ENCODE peak calls at places on chromosomes 2 and 18, in eight cellular contexts. F is neural crest cell, Y is endothelial cell, S is kidney epithelial cell, D is cardiac fibroblast, Q is GM06990, E is stomach, P is GM12865. K is an unnamed sample.

GRCh38 chr2:174337337-174338154 is 2.8 kb downstream of the SP9 start:
- DNase-seq in Y (peak; percentile 59), Q (peak; percentile 61), P (no peak), F (peak; percentile 45), S (no peak), E (no peak), D (peak; percentile 36), K (peak; percentile 65)

GRCh38 chr2:101930019-101930418 is 61.7 kb upstream of the IL1R2 start:
- DNase-seq in Q (no peak), S (no peak), Y (no peak), F (no peak), E (no peak), P (no peak), D (no peak), K (no peak)

GRCh38 chr18:58044370-58045264 is 591 bp downstream of the NEDD4L start:
- DNase-seq in D (peak; percentile 34), F (peak; percentile 36), S (no peak), Y (peak; percentile 57), P (peak; percentile 58), Q (peak; percentile 75), E (peak; percentile 52), K (peak; percentile 58)

GRCh38 chr2:74316616-74317295 is 26.5 kb downstream of the SLC4A5 start:
- DNase-seq in P (no peak), Y (no peak), D (no peak), Q (no peak), E (no peak), S (no peak), F (no peak), K (no peak)

GRCh38 chr2:150759531-150759930 is 272.1 kb upstream of the RND3 start:
- DNase-seq in S (no peak), Q (no peak), E (no peak), P (no peak), F (no peak), Y (no peak), D (no peak), K (no peak)

GRCh38 chr2:187422277-187422676 is 25.8 kb downstream of the CALCRL start:
- DNase-seq in S (no peak), Q (no peak), F (no peak), D (peak; percentile 87), P (no peak), E (no peak), Y (no peak), K (no peak)

GRCh38 chr18:22556271-22556990 is 138.7 kb upstream of the CTAGE1 start:
- DNase-seq in P (no peak), F (no peak), D (no peak), S (no peak), Q (no peak), Y (no peak), E (peak; percentile 55), K (no peak)

GRCh38 chr18:49178736-49179135 is 228.0 kb upstream of the SMAD7 start:
- DNase-seq in S (no peak), P (peak; percentile 25), F (no peak), E (peak; percentile 34), Q (no peak), Y (peak; percentile 18), D (peak; percentile 52), K (no peak)

GRCh38 chr2:165778653-165779451 is 15.2 kb downstream of the GALNT3 start:
- DNase-seq in F (no peak), D (peak; percentile 23), E (no peak), Y (peak; percentile 20), Q (no peak), P (peak; percentile 44), S (no peak), K (no peak)

GRCh38 chr18:79377187-79377891 is 18.4 kb upstream of the NFATC1 start:
- DNase-seq in F (no peak), Q (no peak), E (no peak), P (no peak), Y (no peak), S (no peak), D (no peak), K (no peak)

GRCh38 chr2:133884739-133885381 is 316.6 kb upstream of the NCKAP5 start:
- DNase-seq in Q (peak; percentile 9), S (no peak), Y (no peak), E (no peak), P (peak; percentile 31), D (peak; percentile 51), F (no peak), K (peak; percentile 34)

GRCh38 chr2:216880509-216881184 is 20.8 kb upstream of the TNP1 start:
- DNase-seq in F (no peak), S (no peak), Y (no peak), P (no peak), Q (no peak), E (no peak), D (no peak), K (no peak)

GRCh38 chr18:54734059-54734458 is 94.2 kb upstream of the RAB27B start:
- DNase-seq in S (peak; percentile 57), E (no peak), Q (no peak), D (peak; percentile 97), Y (no peak), P (no peak), F (no peak), K (no peak)

GRCh38 chr18:54532222-54532621 is 58.8 kb upstream of the DYNAP start:
- DNase-seq in P (no peak), Y (no peak), E (no peak), F (no peak), D (no peak), Q (no peak), S (no peak), K (no peak)

GRCh38 chr2:70995227-70995729 is 605 bp upstream of the TEX261 start:
- DNase-seq in P (peak; percentile 74), F (no peak), S (no peak), Q (peak; percentile 48), D (peak; percentile 37), Y (no peak), E (peak; percentile 37), K (peak; percentile 70)

GRCh38 chr2:28956415-28956826 is 24.7 kb upstream of the TOGARAM2 start:
- DNase-seq in P (peak; percentile 47), F (peak; percentile 48), S (no peak), Q (no peak), Y (peak; percentile 66), E (no peak), D (peak; percentile 49), K (peak; percentile 50)
- TF ChIP-seq CTCF in P (no peak), F (peak; percentile 57), S (peak; percentile 16), Q (peak; percentile 17), Y (no peak), E (no peak), D (peak; percentile 47), K (peak; percentile 27)

GRCh38 chr2:127197475-127198385 is 22.4 kb downstream of the CYP27C1 start:
- DNase-seq in E (peak; percentile 69), F (peak; percentile 76), Q (peak; percentile 35), S (no peak), D (peak; percentile 64), P (peak; percentile 72), Y (peak; percentile 67), K (peak; percentile 75)
- TF ChIP-seq CTCF in E (no peak), F (peak; percentile 73), Q (peak; percentile 79), S (peak; percentile 88), D (peak; percentile 53), P (peak; percentile 87), Y (no peak), K (peak; percentile 78)

DNA sequence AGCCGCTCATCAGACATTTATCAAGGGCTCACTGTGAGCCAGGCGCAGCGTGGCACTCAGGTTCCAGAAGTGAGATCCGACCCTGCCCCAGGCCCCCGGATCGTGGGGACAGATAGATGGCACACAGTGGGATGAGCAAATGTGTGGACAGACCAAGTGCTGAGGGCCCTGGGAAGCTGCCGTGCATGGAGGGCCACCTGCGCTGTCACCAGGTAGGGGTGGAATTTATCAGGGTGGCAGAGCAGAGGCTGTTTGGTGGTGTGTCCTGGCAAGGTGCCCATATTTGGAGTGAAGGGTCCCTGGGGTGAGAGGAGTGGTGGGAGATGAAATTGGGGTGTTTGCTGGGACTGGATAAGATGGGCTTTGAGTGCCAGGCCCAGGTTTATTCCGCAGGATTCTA is 92.8 kb upstream of the HS6ST1 start:
- DNase-seq in P (no peak), D (no peak), S (no peak), Y (no peak), F (no peak), Q (no peak), E (peak; percentile 24), K (no peak)
- TF ChIP-seq CTCF in P (no peak), D (no peak), S (no peak), Y (no peak), F (no peak), Q (no peak), E (no peak), K (no peak)

GRCh38 chr2:23563151-23563550 is 178.2 kb downstream of the KLHL29 start:
- DNase-seq in Q (no peak), F (no peak), E (no peak), P (no peak), Y (no peak), S (no peak), D (no peak), K (no peak)
- TF ChIP-seq CTCF in Q (no peak), F (no peak), E (no peak), P (no peak), Y (no peak), S (no peak), D (no peak), K (no peak)

GRCh38 chr2:240604939-240605716 is 18.6 kb downstream of the CAPN10 start:
- DNase-seq in S (no peak), Y (no peak), Q (no peak), D (no peak), E (peak; percentile 71), F (no peak), P (no peak), K (peak; percentile 16)

GRCh38 chr2:240603846-240604245 is 17.3 kb downstream of the CAPN10 start:
- DNase-seq in Y (no peak), E (no peak), F (no peak), Q (no peak), S (no peak), P (no peak), D (no peak), K (no peak)

GRCh38 chr2:240605867-240606743 is 19.2 kb upstream of the GPR35 start:
- DNase-seq in Y (no peak), D (no peak), F (no peak), Q (no peak), P (no peak), E (no peak), S (no peak), K (peak; percentile 8)

GRCh38 chr2:240603081-240603835 is 16.7 kb downstream of the CAPN10 start:
- DNase-seq in Q (no peak), E (no peak), S (no peak), Y (no peak), P (no peak), F (no peak), D (no peak), K (no peak)

DNA sequence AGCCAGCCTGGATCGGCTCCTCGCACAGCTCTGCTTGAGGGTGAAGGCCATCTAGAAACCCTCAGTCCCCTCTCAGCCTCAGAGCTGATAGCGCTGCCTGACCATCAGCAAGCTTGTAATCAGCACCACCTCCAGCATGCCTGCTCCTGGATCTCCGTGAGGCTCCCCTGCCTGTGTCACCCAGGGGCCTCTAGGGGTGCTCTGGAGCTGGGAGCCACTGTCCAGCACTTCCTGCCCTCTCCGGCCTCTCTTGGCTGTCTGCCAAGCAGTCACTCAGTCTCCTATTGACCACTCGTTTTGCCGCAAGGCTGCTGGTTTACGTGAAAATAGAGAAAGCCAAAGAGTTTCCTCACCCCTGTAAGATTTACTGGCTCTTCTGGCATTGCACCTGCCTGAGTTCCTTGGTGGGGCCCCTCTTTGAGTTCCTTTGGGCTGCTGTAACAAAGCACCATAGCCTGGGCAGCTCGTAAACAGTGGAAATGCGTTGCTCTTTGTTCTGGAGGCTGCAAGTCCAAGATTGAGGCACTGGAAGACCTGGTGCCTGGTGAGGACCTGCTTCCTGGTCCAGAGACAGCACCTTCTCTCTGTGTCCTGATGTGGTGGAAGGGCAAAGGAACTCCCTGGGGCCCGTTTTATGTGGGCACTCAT is 17.9 kb downstream of the CAPN10 start:
- DNase-seq in S (peak; percentile 19), F (peak; percentile 48), P (peak; percentile 45), E (peak; percentile 90), Q (no peak), D (peak; percentile 75), Y (peak; percentile 78), K (peak; percentile 67)
- TF ChIP-seq CTCF in S (peak; percentile 82), F (peak; percentile 59), P (peak; percentile 55), E (no peak), Q (peak; percentile 67), D (peak; percentile 79), Y (no peak), K (peak; percentile 40)